ENCODE peak calls at places on chromosomes 13 and 19, in four cellular contexts. W is GM12864, U is stomach, A is lower leg skin. I is an unnamed sample.

GRCh38 chr19:6613711-6614110 is 22.8 kb upstream of the CD70 start:
- DNase-seq in W (no peak), U (no peak), A (no peak), I (peak)

GRCh38 chr13:42707596-42707995 is 73.8 kb upstream of the FAM216B start:
- DNase-seq in W (no peak), U (no peak), A (no peak), I (peak)

GRCh38 chr13:102799544-102800144 is 725 bp downstream of the BIVM start:
- DNase-seq in W (no peak), U (peak), A (no peak), I (peak)

GRCh38 chr19:39372941-39373340 is 18.0 kb downstream of the PAF1 start:
- DNase-seq in W (no peak), U (no peak), A (no peak), I (peak)

GRCh38 chr13:96900992-96901391 is 93.3 kb downstream of the OXGR1 start:
- DNase-seq in W (no peak), U (no peak), A (no peak), I (no peak)

GRCh38 chr19:34171539-34171876 is 796 bp upstream of the LSM14A start:
- DNase-seq in W (no peak), U (no peak), A (no peak), I (peak)

GRCh38 chr13:73059460-73060250 is 850 bp downstream of the KLF5 start:
- DNase-seq in W (no peak), U (peak), A (no peak), I (no peak)

GRCh38 chr13:89749888-89750287 is 1597.6 kb upstream of the MIR17HG start:
- DNase-seq in W (no peak), U (no peak), A (no peak), I (no peak)

GRCh38 chr13:34464011-34464410 is 478.1 kb upstream of the NBEA start:
- DNase-seq in W (no peak), U (no peak), A (no peak), I (peak)

GRCh38 chr19:37867831-37868230 is 38.6 kb downstream of the WDR87 start:
- DNase-seq in W (no peak), U (no peak), A (no peak), I (peak)

GRCh38 chr13:108895220-108895704 is 265.9 kb downstream of the MYO16 start:
- DNase-seq in W (no peak), U (no peak), A (no peak), I (peak)

GRCh38 chr19:5038631-5039271 is 69.8 kb downstream of the KDM4B start:
- DNase-seq in W (no peak), U (peak), A (no peak), I (peak)

GRCh38 chr13:27308941-27309340 is 38.3 kb downstream of the RASL11A start:
- DNase-seq in W (no peak), U (no peak), A (no peak), I (no peak)

GRCh38 chr13:73339086-73339485 is 280.3 kb downstream of the KLF5 start:
- DNase-seq in W (no peak), U (no peak), A (no peak), I (no peak)

GRCh38 chr19:19661675-19662251 is 1.7 kb downstream of the ATP13A1 start:
- DNase-seq in W (peak), U (no peak), A (peak), I (no peak)

GRCh38 chr13:44439615-44440014 is 66.0 kb downstream of the SERP2 start:
- DNase-seq in W (no peak), U (no peak), A (no peak), I (no peak)

GRCh38 chr13:50131998-50132936 is 117.0 kb downstream of the KCNRG start:
- DNase-seq in W (no peak), U (no peak), A (no peak), I (no peak)

GRCh38 chr13:113337556-113337955 is 26.4 kb downstream of the GRTP1 start:
- DNase-seq in W (no peak), U (no peak), A (no peak), I (no peak)

GRCh38 chr13:91601273-91601672 is 202.9 kb downstream of the GPC5 start:
- DNase-seq in W (no peak), U (no peak), A (no peak), I (no peak)

GRCh38 chr19:8571006-8571411 is 6.2 kb downstream of the MYO1F start:
- DNase-seq in W (no peak), U (peak), A (no peak), I (no peak)

GRCh38 chr13:114102521-114103288 is 29.7 kb downstream of the RASA3 start:
- DNase-seq in W (no peak), U (no peak), A (no peak), I (no peak)

GRCh38 chr13:113546571-113547247 is 37.8 kb upstream of the TFDP1 start:
- DNase-seq in W (no peak), U (no peak), A (no peak), I (peak)

GRCh38 chr19:30545752-30546151 is 173.6 kb downstream of the ZNF536 start:
- DNase-seq in W (no peak), U (no peak), A (no peak), I (no peak)

GRCh38 chr13:111927181-111927540 is 139.8 kb upstream of the SOX1 start:
- DNase-seq in W (no peak), U (peak), A (no peak), I (no peak)

GRCh38 chr13:109630281-109630680 is 156.1 kb downstream of the IRS2 start:
- DNase-seq in W (no peak), U (no peak), A (no peak), I (no peak)

GRCh38 chr13:19927117-19927734 is 31.3 kb upstream of the ZMYM2 start:
- DNase-seq in W (no peak), U (no peak), A (no peak), I (peak)

GRCh38 chr13:43544011-43544410 is 242.8 kb downstream of the ENOX1 start:
- DNase-seq in W (no peak), U (no peak), A (no peak), I (peak)

GRCh38 chr19:52428937-52429336 is at the start of gene ZNF534:
- DNase-seq in W (no peak), U (no peak), A (no peak), I (no peak)

DNA sequence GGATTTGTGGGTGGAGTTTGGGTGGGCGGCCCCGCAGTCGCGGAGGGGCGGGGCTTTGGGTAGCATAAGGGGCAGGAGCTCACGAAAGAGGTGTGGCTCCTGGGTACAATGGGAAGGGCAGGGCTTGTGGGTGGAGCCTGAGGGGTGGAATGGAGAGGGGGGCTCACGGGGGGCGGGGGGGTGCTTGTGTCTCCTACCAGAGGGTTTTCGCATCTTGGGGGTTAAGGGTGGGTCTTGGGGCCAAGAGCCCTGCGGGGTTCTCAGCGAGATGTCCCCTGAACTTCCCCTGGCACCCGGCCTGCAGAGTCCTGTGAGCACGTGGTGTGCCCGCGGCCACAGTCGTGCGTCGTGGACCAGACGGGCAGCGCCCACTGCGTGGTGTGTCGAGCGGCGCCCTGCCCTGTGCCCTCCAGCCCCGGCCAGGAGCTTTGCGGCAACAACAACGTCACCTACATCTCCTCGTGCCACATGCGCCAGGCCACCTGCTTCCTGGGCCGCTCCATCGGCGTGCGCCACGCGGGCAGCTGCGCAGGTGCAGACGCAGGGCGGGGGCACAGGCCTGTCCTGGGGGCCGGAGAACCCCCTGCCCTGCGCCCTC is 4.9 kb downstream of the FSTL3 start:
- DNase-seq in W (peak), U (peak), A (no peak), I (no peak)
- H3K4me3 ChIP-seq in W (no peak), U (peak), A (no peak), I (peak)

GRCh38 chr19:2226840-2227360 is 9.2 kb downstream of the PLEKHJ1 start:
- DNase-seq in W (no peak), U (no peak), A (no peak), I (no peak)
- TF ChIP-seq CTCF in W (no peak), U (no peak), A (no peak), I (no peak)

GRCh38 chr19:47049307-47049700 is 880 bp upstream of the TMEM160 start:
- DNase-seq in W (no peak), U (no peak), A (no peak), I (peak)
- H3K4me3 ChIP-seq in W (peak), U (peak), A (no peak), I (no peak)

DNA sequence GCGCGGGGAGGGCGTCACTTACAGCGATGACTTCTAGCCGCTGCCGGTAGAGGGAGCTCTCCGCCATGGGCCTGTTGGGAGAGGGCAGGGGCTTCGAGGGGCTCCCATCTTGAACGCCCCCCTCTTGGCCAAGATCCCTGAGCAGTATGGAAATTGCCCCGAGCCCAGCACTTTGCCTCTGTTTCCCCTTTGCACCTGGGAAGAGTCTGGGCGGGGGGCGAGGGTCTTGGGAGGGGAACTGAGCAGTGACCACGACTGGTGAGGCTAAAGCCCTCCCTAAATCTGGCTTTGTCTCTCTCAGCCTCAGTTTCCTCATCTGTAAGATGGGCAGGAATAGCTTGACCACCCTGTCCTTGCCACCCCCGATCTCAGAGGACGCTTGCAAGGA is 2.8 kb downstream of the PALM3 start:
- DNase-seq in W (no peak), U (peak), A (no peak), I (no peak)
- TF ChIP-seq CTCF in W (peak), U (no peak), A (no peak), I (peak)

DNA sequence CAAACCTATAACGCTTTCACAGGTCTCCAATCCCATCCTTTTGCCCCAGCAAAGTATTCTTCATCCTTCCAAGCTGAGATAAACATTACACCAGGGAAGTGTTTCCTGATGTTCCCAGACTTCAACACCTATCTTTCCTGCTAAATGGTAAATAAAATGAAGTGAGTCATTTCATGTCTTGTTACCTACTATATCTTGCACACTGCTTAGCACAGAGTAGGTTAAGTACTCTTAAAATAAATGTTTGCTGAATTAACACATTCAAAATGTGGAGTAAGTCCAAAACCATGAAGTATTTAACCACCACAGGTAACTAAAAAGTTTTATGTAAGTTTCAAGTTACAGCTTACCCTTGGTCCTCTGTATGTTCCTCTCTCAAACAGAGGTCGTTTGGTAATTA is 3.4 kb downstream of the RBM26 start:
- DNase-seq in W (no peak), U (no peak), A (no peak), I (no peak)
- H3K4me3 ChIP-seq in W (no peak), U (peak), A (no peak), I (no peak)

GRCh38 chr19:13634658-13635057 is 128.4 kb upstream of the CACNA1A start:
- DNase-seq in W (no peak), U (no peak), A (no peak), I (no peak)

GRCh38 chr19:13633522-13633922 is 127.2 kb upstream of the CACNA1A start:
- DNase-seq in W (no peak), U (no peak), A (no peak), I (no peak)

GRCh38 chr19:13627531-13627930 is 121.3 kb upstream of the CACNA1A start:
- DNase-seq in W (no peak), U (no peak), A (no peak), I (no peak)

GRCh38 chr19:13633109-13633508 is 126.8 kb upstream of the CACNA1A start:
- DNase-seq in W (no peak), U (peak), A (no peak), I (peak)

GRCh38 chr19:13629687-13630357 is 123.5 kb upstream of the CACNA1A start:
- DNase-seq in W (no peak), U (no peak), A (no peak), I (peak)
- TF ChIP-seq CTCF in W (no peak), U (no peak), A (no peak), I (no peak)